ENCODE peak calls at places on chromosomes 13 and 19, in nine cellular contexts. One of them, this sample, is unnamed. For H3K4me1, the result is how much of the 10 kb centered on the place peaks cover.

GRCh38 chr13:70237131-70237530 is 128.9 kb upstream of the KLHL1 start:
- DNase-seq in PC-3: no peak
- DNase-seq in heart right ventricle: no peak
- DNase-seq in lower lobe of right lung: no peak
- DNase-seq in heart left ventricle: no peak
- DNase-seq in ascending aorta: no peak
- DNase-seq in psoas muscle: no peak
- DNase-seq in endodermal cell: no peak
- DNase-seq in esophagus muscularis mucosa: no peak
- DNase-seq in this sample: no peak

GRCh38 chr13:44426461-44426860 is 52.8 kb downstream of the SERP2 start:
- DNase-seq in heart left ventricle: no peak
- DNase-seq in esophagus muscularis mucosa: peak
- DNase-seq in endodermal cell: peak
- DNase-seq in heart right ventricle: no peak
- DNase-seq in lower lobe of right lung: no peak
- DNase-seq in ascending aorta: no peak
- DNase-seq in psoas muscle: no peak
- DNase-seq in PC-3: no peak
- DNase-seq in this sample: no peak

GRCh38 chr19:19540707-19541515 is 2.8 kb downstream of the CILP2 start:
- DNase-seq in endodermal cell: peak
- DNase-seq in heart left ventricle: no peak
- DNase-seq in lower lobe of right lung: peak
- DNase-seq in PC-3: peak
- DNase-seq in ascending aorta: no peak
- DNase-seq in psoas muscle: no peak
- DNase-seq in esophagus muscularis mucosa: no peak
- DNase-seq in heart right ventricle: no peak
- DNase-seq in this sample: peak

GRCh38 chr13:50268500-50268899 is 253.3 kb downstream of the KCNRG start:
- DNase-seq in ascending aorta: no peak
- DNase-seq in heart left ventricle: no peak
- DNase-seq in endodermal cell: no peak
- DNase-seq in heart right ventricle: no peak
- DNase-seq in esophagus muscularis mucosa: no peak
- DNase-seq in PC-3: no peak
- DNase-seq in lower lobe of right lung: no peak
- DNase-seq in psoas muscle: no peak
- DNase-seq in this sample: no peak

GRCh38 chr19:58059003-58059671 is at the start of gene ZNF135:
- DNase-seq in heart right ventricle: peak
- DNase-seq in esophagus muscularis mucosa: peak
- DNase-seq in endodermal cell: peak
- DNase-seq in lower lobe of right lung: peak
- DNase-seq in ascending aorta: peak
- DNase-seq in heart left ventricle: peak
- DNase-seq in PC-3: no peak
- DNase-seq in psoas muscle: peak
- DNase-seq in this sample: peak

GRCh38 chr19:10450853-10451609 is 30.7 kb downstream of the PDE4A start:
- DNase-seq in esophagus muscularis mucosa: no peak
- DNase-seq in psoas muscle: no peak
- DNase-seq in ascending aorta: no peak
- DNase-seq in heart left ventricle: no peak
- DNase-seq in heart right ventricle: no peak
- DNase-seq in PC-3: peak
- DNase-seq in lower lobe of right lung: no peak
- DNase-seq in endodermal cell: peak
- DNase-seq in this sample: peak

GRCh38 chr19:29606420-29606747 is 301 bp downstream of the POP4 start:
- DNase-seq in heart right ventricle: no peak
- DNase-seq in heart left ventricle: no peak
- DNase-seq in esophagus muscularis mucosa: no peak
- DNase-seq in ascending aorta: no peak
- DNase-seq in lower lobe of right lung: no peak
- DNase-seq in PC-3: no peak
- DNase-seq in psoas muscle: no peak
- DNase-seq in endodermal cell: no peak
- DNase-seq in this sample: no peak

GRCh38 chr19:18725755-18726416 is 42.4 kb downstream of the CRTC1 start:
- DNase-seq in heart right ventricle: no peak
- DNase-seq in lower lobe of right lung: no peak
- DNase-seq in heart left ventricle: no peak
- DNase-seq in endodermal cell: peak
- DNase-seq in ascending aorta: no peak
- DNase-seq in esophagus muscularis mucosa: no peak
- DNase-seq in PC-3: no peak
- DNase-seq in psoas muscle: peak
- DNase-seq in this sample: no peak

GRCh38 chr19:13063461-13064091 is 39.1 kb downstream of the LYL1 start:
- DNase-seq in esophagus muscularis mucosa: no peak
- DNase-seq in lower lobe of right lung: no peak
- DNase-seq in ascending aorta: peak
- DNase-seq in endodermal cell: no peak
- DNase-seq in heart left ventricle: peak
- DNase-seq in PC-3: no peak
- DNase-seq in heart right ventricle: peak
- DNase-seq in psoas muscle: peak
- DNase-seq in this sample: no peak

GRCh38 chr13:19838726-19839342 is 24.6 kb downstream of the ZMYM5 start:
- DNase-seq in lower lobe of right lung: no peak
- DNase-seq in psoas muscle: no peak
- DNase-seq in PC-3: no peak
- DNase-seq in endodermal cell: no peak
- DNase-seq in esophagus muscularis mucosa: no peak
- DNase-seq in heart right ventricle: no peak
- DNase-seq in ascending aorta: no peak
- DNase-seq in heart left ventricle: no peak
- DNase-seq in this sample: no peak

GRCh38 chr13:68023838-68024581 is 793.9 kb upstream of the PCDH9 start:
- DNase-seq in heart left ventricle: no peak
- DNase-seq in endodermal cell: no peak
- DNase-seq in ascending aorta: no peak
- DNase-seq in esophagus muscularis mucosa: no peak
- DNase-seq in heart right ventricle: no peak
- DNase-seq in PC-3: no peak
- DNase-seq in lower lobe of right lung: no peak
- DNase-seq in psoas muscle: no peak
- DNase-seq in this sample: peak

GRCh38 chr13:73399347-73400216 is 340.8 kb downstream of the KLF5 start:
- DNase-seq in esophagus muscularis mucosa: no peak
- DNase-seq in endodermal cell: no peak
- DNase-seq in lower lobe of right lung: no peak
- DNase-seq in psoas muscle: no peak
- DNase-seq in heart left ventricle: no peak
- DNase-seq in ascending aorta: no peak
- DNase-seq in PC-3: peak
- DNase-seq in heart right ventricle: no peak
- DNase-seq in this sample: peak

GRCh38 chr19:50327013-50327412 is 2.2 kb downstream of the KCNC3 start:
- DNase-seq in heart left ventricle: no peak
- DNase-seq in lower lobe of right lung: no peak
- DNase-seq in PC-3: no peak
- DNase-seq in esophagus muscularis mucosa: no peak
- DNase-seq in endodermal cell: no peak
- DNase-seq in heart right ventricle: no peak
- DNase-seq in psoas muscle: no peak
- DNase-seq in ascending aorta: no peak
- DNase-seq in this sample: no peak
- H3K4me1 ChIP-seq in heart left ventricle: under half
- H3K4me1 ChIP-seq in lower lobe of right lung: under half
- H3K4me1 ChIP-seq in PC-3: under half
- H3K4me1 ChIP-seq in esophagus muscularis mucosa: half or more
- H3K4me1 ChIP-seq in endodermal cell: under half
- H3K4me1 ChIP-seq in heart right ventricle: under half
- H3K4me1 ChIP-seq in psoas muscle: under half
- H3K4me1 ChIP-seq in ascending aorta: under half
- H3K4me1 ChIP-seq in this sample: under half

GRCh38 chr19:35790981-35791813 is 15.8 kb downstream of the ARHGAP33 start:
- DNase-seq in heart right ventricle: no peak
- DNase-seq in psoas muscle: no peak
- DNase-seq in ascending aorta: peak
- DNase-seq in lower lobe of right lung: no peak
- DNase-seq in heart left ventricle: no peak
- DNase-seq in endodermal cell: peak
- DNase-seq in esophagus muscularis mucosa: no peak
- DNase-seq in PC-3: no peak
- DNase-seq in this sample: no peak
- TF ChIP-seq CTCF in heart right ventricle: no peak
- TF ChIP-seq CTCF in psoas muscle: no peak
- TF ChIP-seq CTCF in ascending aorta: no peak
- TF ChIP-seq CTCF in lower lobe of right lung: no peak
- TF ChIP-seq CTCF in heart left ventricle: no peak
- TF ChIP-seq CTCF in endodermal cell: peak
- TF ChIP-seq CTCF in esophagus muscularis mucosa: no peak
- TF ChIP-seq CTCF in PC-3: peak
- TF ChIP-seq CTCF in this sample: no peak

GRCh38 chr19:38663156-38663651 is 15.8 kb downstream of the ACTN4 start:
- DNase-seq in psoas muscle: no peak
- DNase-seq in ascending aorta: no peak
- DNase-seq in esophagus muscularis mucosa: no peak
- DNase-seq in heart right ventricle: no peak
- DNase-seq in lower lobe of right lung: no peak
- DNase-seq in heart left ventricle: no peak
- DNase-seq in endodermal cell: no peak
- DNase-seq in PC-3: no peak
- DNase-seq in this sample: peak
- H3K4me1 ChIP-seq in psoas muscle: half or more
- H3K4me1 ChIP-seq in ascending aorta: half or more
- H3K4me1 ChIP-seq in esophagus muscularis mucosa: half or more
- H3K4me1 ChIP-seq in heart right ventricle: half or more
- H3K4me1 ChIP-seq in lower lobe of right lung: half or more
- H3K4me1 ChIP-seq in heart left ventricle: half or more
- H3K4me1 ChIP-seq in endodermal cell: under half
- H3K4me1 ChIP-seq in PC-3: half or more
- H3K4me1 ChIP-seq in this sample: half or more

DNA sequence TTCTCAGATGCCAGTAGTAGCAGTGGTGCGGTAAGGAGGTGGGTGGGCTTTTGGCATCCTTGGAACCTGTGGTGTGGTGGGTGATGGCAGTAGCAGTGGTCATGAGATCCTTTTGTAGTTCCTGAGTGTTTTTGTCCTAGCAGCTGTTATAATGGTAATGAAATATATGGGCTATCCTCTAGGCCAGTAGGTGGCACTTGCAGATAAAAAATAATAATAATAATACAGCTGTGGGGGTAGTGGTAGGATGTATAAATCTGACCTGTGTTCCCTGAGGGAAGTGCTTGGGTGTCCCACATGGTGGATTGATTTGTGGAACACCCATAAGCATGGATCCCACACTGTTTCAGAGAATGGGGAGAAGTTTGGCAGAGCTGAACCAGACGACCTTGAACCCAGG is 334.0 kb downstream of the SLITRK5 start:
- DNase-seq in lower lobe of right lung: no peak
- DNase-seq in psoas muscle: no peak
- DNase-seq in PC-3: peak
- DNase-seq in heart left ventricle: no peak
- DNase-seq in endodermal cell: no peak
- DNase-seq in ascending aorta: no peak
- DNase-seq in esophagus muscularis mucosa: no peak
- DNase-seq in heart right ventricle: no peak
- DNase-seq in this sample: no peak
- TF ChIP-seq CTCF in lower lobe of right lung: no peak
- TF ChIP-seq CTCF in psoas muscle: no peak
- TF ChIP-seq CTCF in PC-3: peak
- TF ChIP-seq CTCF in heart left ventricle: no peak
- TF ChIP-seq CTCF in endodermal cell: peak
- TF ChIP-seq CTCF in ascending aorta: no peak
- TF ChIP-seq CTCF in esophagus muscularis mucosa: no peak
- TF ChIP-seq CTCF in heart right ventricle: no peak
- TF ChIP-seq CTCF in this sample: no peak

DNA sequence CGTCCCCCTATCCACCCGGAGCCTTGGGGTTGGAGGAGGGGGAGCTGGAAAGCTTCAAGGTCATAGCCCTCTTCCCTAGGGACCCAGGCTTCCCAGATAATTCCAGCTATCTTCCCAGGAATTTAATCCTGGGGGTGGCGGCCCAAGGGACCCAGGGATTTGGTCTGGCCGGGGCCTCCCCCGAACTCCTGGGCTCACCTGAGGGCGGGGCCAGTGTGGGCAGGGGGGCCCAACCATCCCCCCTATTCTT is 1.3 kb downstream of the VASP start:
- DNase-seq in PC-3: no peak
- DNase-seq in ascending aorta: no peak
- DNase-seq in heart left ventricle: no peak
- DNase-seq in esophagus muscularis mucosa: no peak
- DNase-seq in endodermal cell: no peak
- DNase-seq in lower lobe of right lung: no peak
- DNase-seq in heart right ventricle: peak
- DNase-seq in psoas muscle: no peak
- DNase-seq in this sample: no peak
- H3K4me1 ChIP-seq in PC-3: under half
- H3K4me1 ChIP-seq in ascending aorta: under half
- H3K4me1 ChIP-seq in heart left ventricle: half or more
- H3K4me1 ChIP-seq in esophagus muscularis mucosa: half or more
- H3K4me1 ChIP-seq in endodermal cell: under half
- H3K4me1 ChIP-seq in lower lobe of right lung: under half
- H3K4me1 ChIP-seq in heart right ventricle: under half
- H3K4me1 ChIP-seq in psoas muscle: under half
- H3K4me1 ChIP-seq in this sample: under half

GRCh38 chr19:16363133-16363851 is 38.7 kb downstream of the KLF2 start:
- DNase-seq in esophagus muscularis mucosa: no peak
- DNase-seq in heart left ventricle: no peak
- DNase-seq in heart right ventricle: no peak
- DNase-seq in PC-3: no peak
- DNase-seq in ascending aorta: no peak
- DNase-seq in psoas muscle: no peak
- DNase-seq in lower lobe of right lung: peak
- DNase-seq in endodermal cell: no peak
- DNase-seq in this sample: peak
- TF ChIP-seq CTCF in esophagus muscularis mucosa: no peak
- TF ChIP-seq CTCF in heart left ventricle: no peak
- TF ChIP-seq CTCF in heart right ventricle: no peak
- TF ChIP-seq CTCF in PC-3: no peak
- TF ChIP-seq CTCF in ascending aorta: no peak
- TF ChIP-seq CTCF in psoas muscle: no peak
- TF ChIP-seq CTCF in lower lobe of right lung: no peak
- TF ChIP-seq CTCF in endodermal cell: no peak
- TF ChIP-seq CTCF in this sample: no peak

DNA sequence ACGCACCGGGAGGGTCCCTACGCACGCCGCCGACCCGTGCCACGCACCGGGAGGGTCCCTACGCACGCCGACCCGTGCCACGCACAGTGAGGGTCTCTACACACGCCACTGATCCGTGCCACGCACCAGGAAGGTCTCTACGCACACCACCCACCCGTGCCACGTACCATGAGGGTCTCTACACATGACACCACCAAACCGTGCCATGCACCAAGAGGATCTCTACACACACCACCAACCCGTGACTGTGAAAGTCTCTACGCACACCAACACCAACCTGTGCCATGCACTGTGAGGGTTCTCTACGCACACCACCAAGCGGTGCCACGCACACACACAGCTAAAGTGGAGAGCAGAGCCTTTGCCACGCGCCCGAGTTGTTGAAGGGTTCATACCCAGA is 16.7 kb downstream of the ZNF787 start:
- DNase-seq in lower lobe of right lung: peak
- DNase-seq in endodermal cell: no peak
- DNase-seq in psoas muscle: no peak
- DNase-seq in esophagus muscularis mucosa: no peak
- DNase-seq in heart left ventricle: no peak
- DNase-seq in ascending aorta: no peak
- DNase-seq in heart right ventricle: no peak
- DNase-seq in PC-3: no peak
- DNase-seq in this sample: no peak
- H3K4me1 ChIP-seq in lower lobe of right lung: under half
- H3K4me1 ChIP-seq in endodermal cell: under half
- H3K4me1 ChIP-seq in psoas muscle: under half
- H3K4me1 ChIP-seq in esophagus muscularis mucosa: half or more
- H3K4me1 ChIP-seq in heart left ventricle: under half
- H3K4me1 ChIP-seq in ascending aorta: under half
- H3K4me1 ChIP-seq in heart right ventricle: under half
- H3K4me1 ChIP-seq in PC-3: under half
- H3K4me1 ChIP-seq in this sample: under half

This sample was measured in mucosa of descending colon.